ENCODE peak calls at places on chromosomes 7 and 10, in six cellular contexts. U, Y, V, W, H and X are unnamed samples.

GRCh38 chr10:34200355-34200901 is 614.7 kb downstream of the PARD3 start:
- DNase-seq in U (no peak), Y (no peak), H (no peak), W (no peak), V (no peak), X (no peak)

GRCh38 chr7:126378642-126379041 is 874.1 kb downstream of the GRM8 start:
- DNase-seq in H (no peak), V (no peak), U (no peak), W (no peak), Y (no peak), X (no peak)

GRCh38 chr7:80508440-80508839 is 3.4 kb downstream of the GNAT3 start:
- DNase-seq in H (no peak), U (no peak), W (no peak), V (no peak), Y (no peak), X (no peak)

GRCh38 chr10:13984647-13985155 is 346.0 kb downstream of the FRMD4A start:
- DNase-seq in V (no peak), Y (no peak), U (peak), W (no peak), H (no peak), X (no peak)

GRCh38 chr7:151491859-151492258 is 27.8 kb downstream of the RHEB start:
- DNase-seq in U (peak), Y (peak), V (no peak), W (peak), H (no peak), X (no peak)

GRCh38 chr7:120951826-120952225 is 1.2 kb downstream of the ING3 start:
- DNase-seq in H (no peak), Y (no peak), U (no peak), W (no peak), V (no peak), X (no peak)

GRCh38 chr10:31584098-31584631 is 265.1 kb downstream of the ZEB1 start:
- DNase-seq in H (peak), Y (no peak), W (no peak), V (no peak), U (no peak), X (no peak)

GRCh38 chr7:141864765-141865447 is 23.6 kb upstream of the PRSS37 start:
- DNase-seq in H (no peak), W (no peak), U (no peak), V (no peak), Y (no peak), X (no peak)

GRCh38 chr10:63583397-63583796 is 62.2 kb downstream of the REEP3 start:
- DNase-seq in Y (no peak), H (no peak), V (no peak), W (no peak), U (no peak), X (no peak)

GRCh38 chr10:117112220-117112619 is 25.9 kb downstream of the VAX1 start:
- DNase-seq in Y (no peak), W (peak), V (no peak), H (no peak), U (peak), X (no peak)

GRCh38 chr7:103573479-103574058 is 127.6 kb upstream of the SLC26A5 start:
- DNase-seq in U (peak), Y (peak), W (peak), H (no peak), V (no peak), X (no peak)

GRCh38 chr7:27714831-27715444 is 25.0 kb upstream of the TAX1BP1 start:
- DNase-seq in H (no peak), V (no peak), W (no peak), U (peak), Y (peak), X (no peak)

GRCh38 chr7:1455241-1455939 is 3.9 kb downstream of the MICALL2 start:
- DNase-seq in W (peak), H (no peak), V (no peak), Y (peak), U (peak), X (no peak)

GRCh38 chr7:20331231-20331880 is 656 bp downstream of the ITGB8 start:
- DNase-seq in H (peak), V (no peak), Y (peak), W (no peak), U (peak), X (peak)

GRCh38 chr7:81676105-81676811 is 93.6 kb downstream of the HGF start:
- DNase-seq in U (no peak), Y (no peak), H (no peak), V (no peak), W (no peak), X (no peak)

GRCh38 chr7:1286946-1287628 is 54.4 kb downstream of the UNCX start:
- DNase-seq in H (no peak), V (no peak), W (no peak), Y (no peak), U (no peak), X (no peak)

GRCh38 chr10:43980313-43980712 is 331.6 kb upstream of the ZNF32 start:
- DNase-seq in U (no peak), V (no peak), Y (no peak), H (peak), W (no peak), X (no peak)

GRCh38 chr10:114714281-114714741 is 56.2 kb upstream of the ABLIM1 start:
- DNase-seq in U (peak), Y (peak), H (no peak), W (no peak), V (no peak), X (no peak)

GRCh38 chr7:96486681-96487080 is 164.8 kb upstream of the SLC25A13 start:
- DNase-seq in U (peak), V (no peak), Y (no peak), W (no peak), H (no peak), X (no peak)

GRCh38 chr10:60414877-60415585 is 25.4 kb upstream of the ANK3 start:
- DNase-seq in Y (peak), W (no peak), H (no peak), V (no peak), U (peak), X (no peak)

GRCh38 chr10:132298038-132298935 is 9.5 kb downstream of the STK32C start:
- DNase-seq in V (no peak), W (no peak), H (no peak), Y (no peak), U (no peak), X (no peak)

GRCh38 chr10:14153570-14154055 is 177.1 kb downstream of the FRMD4A start:
- DNase-seq in V (no peak), U (no peak), Y (no peak), H (peak), W (no peak), X (no peak)

GRCh38 chr10:88064608-88065383 is 201.4 kb downstream of the PTEN start:
- DNase-seq in H (peak), W (no peak), U (no peak), V (peak), Y (peak), X (no peak)
- H3K27ac ChIP-seq in H (peak), W (no peak), U (no peak), V (peak), Y (no peak), X (no peak)

GRCh38 chr10:110397856-110398255 is 93.1 kb upstream of the SMNDC1 start:
- DNase-seq in V (no peak), U (no peak), Y (no peak), W (no peak), H (no peak), X (no peak)

GRCh38 chr10:110394296-110394695 is 89.6 kb upstream of the SMNDC1 start:
- DNase-seq in W (no peak), U (no peak), H (no peak), Y (no peak), V (no peak), X (no peak)

GRCh38 chr10:110395350-110396283 is 90.9 kb upstream of the SMNDC1 start:
- DNase-seq in H (peak), U (peak), Y (peak), V (peak), W (peak), X (no peak)

GRCh38 chr10:110394898-110395297 is 90.2 kb upstream of the SMNDC1 start:
- DNase-seq in V (no peak), W (no peak), U (no peak), H (no peak), Y (no peak), X (no peak)

GRCh38 chr10:110396284-110396651 is 91.5 kb upstream of the SMNDC1 start:
- DNase-seq in U (no peak), V (no peak), W (no peak), Y (no peak), H (no peak), X (no peak)
- H3K27ac ChIP-seq in U (peak), V (no peak), W (peak), Y (peak), H (no peak), X (no peak)

GRCh38 chr7:157309990-157310668 is 26.7 kb upstream of the DNAJB6 start:
- DNase-seq in H (no peak), V (no peak), W (peak), Y (no peak), U (peak), X (no peak)
- H3K27ac ChIP-seq in H (no peak), V (no peak), W (peak), Y (no peak), U (peak), X (peak)

GRCh38 chr10:78196964-78197363 is 163.3 kb downstream of the RPS24 start:
- DNase-seq in H (no peak), U (peak), Y (peak), V (no peak), W (no peak), X (no peak)

GRCh38 chr10:78193189-78193588 is 159.5 kb downstream of the RPS24 start:
- DNase-seq in W (no peak), H (no peak), V (no peak), U (no peak), Y (no peak), X (no peak)

GRCh38 chr10:78197628-78198272 is 164.1 kb downstream of the RPS24 start:
- DNase-seq in H (no peak), V (no peak), Y (no peak), W (no peak), U (no peak), X (no peak)

GRCh38 chr10:78194050-78194449 is 160.4 kb downstream of the RPS24 start:
- DNase-seq in W (no peak), V (no peak), Y (no peak), U (peak), H (no peak), X (no peak)

DNA sequence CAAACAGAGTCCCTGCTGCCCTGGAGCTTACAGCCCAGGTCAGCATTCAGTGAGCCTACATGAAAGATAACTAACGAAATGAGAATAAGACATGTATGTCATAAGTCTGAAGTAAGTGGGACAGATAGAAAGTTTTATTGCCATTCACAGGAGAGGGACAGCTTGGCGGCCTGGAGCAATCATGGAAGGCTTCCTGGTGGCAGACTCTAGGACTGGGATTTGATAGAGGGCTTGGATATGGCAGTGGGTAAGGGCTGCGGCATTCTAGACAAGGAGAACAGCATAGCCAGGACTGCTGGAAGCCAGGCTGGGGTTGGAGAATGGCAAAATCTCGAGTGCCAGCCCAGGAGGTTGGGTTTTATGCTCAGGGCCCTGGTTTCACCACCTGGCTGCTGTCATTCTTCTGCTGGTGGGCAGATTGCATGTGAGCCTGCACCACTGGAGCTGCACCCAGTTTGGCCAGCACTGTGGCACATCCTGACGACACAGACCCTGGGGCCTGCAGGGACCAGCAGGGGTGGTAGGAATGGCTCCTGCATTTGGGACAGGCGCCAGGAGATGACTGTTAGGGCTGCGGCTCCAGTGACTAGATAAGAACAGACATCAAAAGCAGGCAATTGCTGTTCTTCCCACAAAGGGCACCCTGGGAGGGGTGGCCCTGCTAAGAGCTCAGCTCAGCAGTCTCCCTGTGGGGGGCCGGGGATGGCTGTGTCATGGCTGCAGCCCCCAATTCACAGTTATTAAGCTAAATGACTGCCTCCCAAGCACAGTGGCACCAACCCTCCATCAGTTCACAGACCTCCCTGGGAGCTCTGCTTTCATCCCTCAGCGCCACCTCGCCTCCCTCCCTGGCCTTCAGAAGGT is 161.1 kb downstream of the RPS24 start:
- DNase-seq in U (peak), V (no peak), H (no peak), W (no peak), Y (no peak), X (no peak)
- H3K27ac ChIP-seq in U (no peak), V (no peak), H (no peak), W (no peak), Y (peak), X (no peak)

GRCh38 chr10:92692697-92693533 is 3.2 kb downstream of the HHEX start:
- DNase-seq in Y (no peak), W (no peak), H (no peak), V (no peak), U (no peak), X (no peak)
- H3K27ac ChIP-seq in Y (no peak), W (no peak), H (no peak), V (no peak), U (no peak), X (no peak)

GRCh38 chr10:84244651-84245270 is at the start of gene RGR:
- DNase-seq in U (no peak), W (no peak), Y (no peak), H (peak), V (no peak), X (peak)

GRCh38 chr10:84248794-84249193 is 3.9 kb downstream of the RGR start:
- DNase-seq in U (no peak), W (no peak), V (no peak), Y (no peak), H (no peak), X (no peak)

GRCh38 chr10:84243759-84244158 is 1.1 kb upstream of the RGR start:
- DNase-seq in U (no peak), H (no peak), V (no peak), W (no peak), Y (no peak), X (no peak)

GRCh38 chr10:84247496-84247895 is 2.6 kb downstream of the RGR start:
- DNase-seq in W (no peak), H (no peak), Y (no peak), U (no peak), V (no peak), X (no peak)
- H3K27ac ChIP-seq in W (no peak), H (no peak), Y (no peak), U (no peak), V (no peak), X (no peak)